ENCODE peak calls at places on chromosomes 4 and X, in ten cellular contexts. One of them, this sample, is unnamed.

GRCh38 chrX:103431316-103431715 is 55.0 kb downstream of the BEX3 start:
- DNase-seq in H54: no peak
- DNase-seq in stimulated activated CD4-positive, alpha-beta T cell treated with anti-CD3 and anti-CD28 coated beads, Interleukin-2, amount 100 ng/mL, for 48 hours: no peak
- DNase-seq in GM23338: no peak
- DNase-seq in KBM-7: no peak
- DNase-seq in naive thymus-derived CD4-positive, alpha-beta T cell: no peak
- DNase-seq in GM12892: no peak
- DNase-seq in head of caudate nucleus: no peak
- DNase-seq in naive thymus-derived CD8-positive, alpha-beta T cell: no peak
- DNase-seq in CMK: no peak
- DNase-seq in this sample: no peak

GRCh38 chr4:136329042-136329662 is 1203.1 kb downstream of the PCDH18 start:
- DNase-seq in H54: no peak
- DNase-seq in stimulated activated CD4-positive, alpha-beta T cell treated with anti-CD3 and anti-CD28 coated beads, Interleukin-2, amount 100 ng/mL, for 48 hours: no peak
- DNase-seq in GM23338: peak
- DNase-seq in KBM-7: no peak
- DNase-seq in naive thymus-derived CD4-positive, alpha-beta T cell: no peak
- DNase-seq in GM12892: no peak
- DNase-seq in head of caudate nucleus: no peak
- DNase-seq in naive thymus-derived CD8-positive, alpha-beta T cell: no peak
- DNase-seq in CMK: no peak
- DNase-seq in this sample: no peak

GRCh38 chr4:55031158-55031557 is 94.2 kb downstream of the KDR start:
- DNase-seq in H54: no peak
- DNase-seq in stimulated activated CD4-positive, alpha-beta T cell treated with anti-CD3 and anti-CD28 coated beads, Interleukin-2, amount 100 ng/mL, for 48 hours: no peak
- DNase-seq in GM23338: no peak
- DNase-seq in KBM-7: no peak
- DNase-seq in naive thymus-derived CD4-positive, alpha-beta T cell: no peak
- DNase-seq in GM12892: no peak
- DNase-seq in head of caudate nucleus: no peak
- DNase-seq in naive thymus-derived CD8-positive, alpha-beta T cell: no peak
- DNase-seq in CMK: no peak
- DNase-seq in this sample: no peak

GRCh38 chr4:25769251-25769650 is 93.5 kb downstream of the SEL1L3 start:
- DNase-seq in H54: no peak
- DNase-seq in stimulated activated CD4-positive, alpha-beta T cell treated with anti-CD3 and anti-CD28 coated beads, Interleukin-2, amount 100 ng/mL, for 48 hours: no peak
- DNase-seq in GM23338: no peak
- DNase-seq in KBM-7: no peak
- DNase-seq in naive thymus-derived CD4-positive, alpha-beta T cell: no peak
- DNase-seq in GM12892: no peak
- DNase-seq in head of caudate nucleus: no peak
- DNase-seq in naive thymus-derived CD8-positive, alpha-beta T cell: no peak
- DNase-seq in CMK: no peak
- DNase-seq in this sample: no peak

GRCh38 chr4:181971411-181971810 is 271.8 kb upstream of the TENM3 start:
- DNase-seq in H54: no peak
- DNase-seq in stimulated activated CD4-positive, alpha-beta T cell treated with anti-CD3 and anti-CD28 coated beads, Interleukin-2, amount 100 ng/mL, for 48 hours: no peak
- DNase-seq in GM23338: no peak
- DNase-seq in KBM-7: no peak
- DNase-seq in naive thymus-derived CD4-positive, alpha-beta T cell: no peak
- DNase-seq in GM12892: no peak
- DNase-seq in head of caudate nucleus: no peak
- DNase-seq in naive thymus-derived CD8-positive, alpha-beta T cell: no peak
- DNase-seq in CMK: no peak
- DNase-seq in this sample: no peak

GRCh38 chr4:110867251-110867960 is 244.5 kb upstream of the PITX2 start:
- DNase-seq in H54: no peak
- DNase-seq in stimulated activated CD4-positive, alpha-beta T cell treated with anti-CD3 and anti-CD28 coated beads, Interleukin-2, amount 100 ng/mL, for 48 hours: no peak
- DNase-seq in GM23338: no peak
- DNase-seq in KBM-7: no peak
- DNase-seq in naive thymus-derived CD4-positive, alpha-beta T cell: no peak
- DNase-seq in GM12892: no peak
- DNase-seq in head of caudate nucleus: no peak
- DNase-seq in naive thymus-derived CD8-positive, alpha-beta T cell: no peak
- DNase-seq in CMK: no peak
- DNase-seq in this sample: no peak

GRCh38 chrX:17039826-17040225 is 93.4 kb downstream of the REPS2 start:
- DNase-seq in H54: no peak
- DNase-seq in stimulated activated CD4-positive, alpha-beta T cell treated with anti-CD3 and anti-CD28 coated beads, Interleukin-2, amount 100 ng/mL, for 48 hours: no peak
- DNase-seq in GM23338: no peak
- DNase-seq in KBM-7: no peak
- DNase-seq in naive thymus-derived CD4-positive, alpha-beta T cell: no peak
- DNase-seq in GM12892: no peak
- DNase-seq in head of caudate nucleus: no peak
- DNase-seq in naive thymus-derived CD8-positive, alpha-beta T cell: no peak
- DNase-seq in CMK: no peak
- DNase-seq in this sample: no peak

GRCh38 chr4:105496899-105497298 is 23.0 kb upstream of the PPA2 start:
- DNase-seq in H54: no peak
- DNase-seq in stimulated activated CD4-positive, alpha-beta T cell treated with anti-CD3 and anti-CD28 coated beads, Interleukin-2, amount 100 ng/mL, for 48 hours: no peak
- DNase-seq in GM23338: peak
- DNase-seq in KBM-7: no peak
- DNase-seq in naive thymus-derived CD4-positive, alpha-beta T cell: no peak
- DNase-seq in GM12892: no peak
- DNase-seq in head of caudate nucleus: no peak
- DNase-seq in naive thymus-derived CD8-positive, alpha-beta T cell: no peak
- DNase-seq in CMK: no peak
- DNase-seq in this sample: no peak

GRCh38 chrX:130704053-130705038 is 198.7 kb downstream of the ENOX2 start:
- DNase-seq in H54: no peak
- DNase-seq in stimulated activated CD4-positive, alpha-beta T cell treated with anti-CD3 and anti-CD28 coated beads, Interleukin-2, amount 100 ng/mL, for 48 hours: no peak
- DNase-seq in GM23338: no peak
- DNase-seq in KBM-7: no peak
- DNase-seq in naive thymus-derived CD4-positive, alpha-beta T cell: no peak
- DNase-seq in GM12892: no peak
- DNase-seq in head of caudate nucleus: no peak
- DNase-seq in naive thymus-derived CD8-positive, alpha-beta T cell: no peak
- DNase-seq in CMK: no peak
- DNase-seq in this sample: no peak

GRCh38 chr4:125489952-125490690 is 175.4 kb downstream of the FAT4 start:
- DNase-seq in H54: no peak
- DNase-seq in stimulated activated CD4-positive, alpha-beta T cell treated with anti-CD3 and anti-CD28 coated beads, Interleukin-2, amount 100 ng/mL, for 48 hours: no peak
- DNase-seq in GM23338: no peak
- DNase-seq in KBM-7: no peak
- DNase-seq in naive thymus-derived CD4-positive, alpha-beta T cell: no peak
- DNase-seq in GM12892: no peak
- DNase-seq in head of caudate nucleus: no peak
- DNase-seq in naive thymus-derived CD8-positive, alpha-beta T cell: no peak
- DNase-seq in CMK: no peak
- DNase-seq in this sample: no peak

GRCh38 chrX:29890646-29891200 is 324.6 kb upstream of the MAGEB2 start:
- DNase-seq in H54: no peak
- DNase-seq in stimulated activated CD4-positive, alpha-beta T cell treated with anti-CD3 and anti-CD28 coated beads, Interleukin-2, amount 100 ng/mL, for 48 hours: no peak
- DNase-seq in GM23338: no peak
- DNase-seq in KBM-7: no peak
- DNase-seq in naive thymus-derived CD4-positive, alpha-beta T cell: no peak
- DNase-seq in GM12892: no peak
- DNase-seq in head of caudate nucleus: no peak
- DNase-seq in naive thymus-derived CD8-positive, alpha-beta T cell: no peak
- DNase-seq in CMK: no peak
- DNase-seq in this sample: no peak

GRCh38 chrX:20519826-20520225 is 253.1 kb upstream of the RPS6KA3 start:
- DNase-seq in H54: no peak
- DNase-seq in stimulated activated CD4-positive, alpha-beta T cell treated with anti-CD3 and anti-CD28 coated beads, Interleukin-2, amount 100 ng/mL, for 48 hours: no peak
- DNase-seq in GM23338: no peak
- DNase-seq in KBM-7: no peak
- DNase-seq in naive thymus-derived CD4-positive, alpha-beta T cell: no peak
- DNase-seq in GM12892: no peak
- DNase-seq in head of caudate nucleus: no peak
- DNase-seq in naive thymus-derived CD8-positive, alpha-beta T cell: no peak
- DNase-seq in CMK: no peak
- DNase-seq in this sample: no peak

GRCh38 chr4:182881928-182882327 is 35.3 kb downstream of the DCTD start:
- DNase-seq in H54: no peak
- DNase-seq in stimulated activated CD4-positive, alpha-beta T cell treated with anti-CD3 and anti-CD28 coated beads, Interleukin-2, amount 100 ng/mL, for 48 hours: no peak
- DNase-seq in GM23338: no peak
- DNase-seq in KBM-7: no peak
- DNase-seq in naive thymus-derived CD4-positive, alpha-beta T cell: no peak
- DNase-seq in GM12892: no peak
- DNase-seq in head of caudate nucleus: peak
- DNase-seq in naive thymus-derived CD8-positive, alpha-beta T cell: no peak
- DNase-seq in CMK: no peak
- DNase-seq in this sample: peak

GRCh38 chrX:118519411-118520205 is 24.0 kb downstream of the DOCK11 start:
- DNase-seq in H54: no peak
- DNase-seq in stimulated activated CD4-positive, alpha-beta T cell treated with anti-CD3 and anti-CD28 coated beads, Interleukin-2, amount 100 ng/mL, for 48 hours: no peak
- DNase-seq in GM23338: no peak
- DNase-seq in KBM-7: no peak
- DNase-seq in naive thymus-derived CD4-positive, alpha-beta T cell: no peak
- DNase-seq in GM12892: no peak
- DNase-seq in head of caudate nucleus: no peak
- DNase-seq in naive thymus-derived CD8-positive, alpha-beta T cell: no peak
- DNase-seq in CMK: no peak
- DNase-seq in this sample: no peak

GRCh38 chr4:156673483-156673882 is 298.1 kb downstream of the PDGFC start:
- DNase-seq in H54: no peak
- DNase-seq in stimulated activated CD4-positive, alpha-beta T cell treated with anti-CD3 and anti-CD28 coated beads, Interleukin-2, amount 100 ng/mL, for 48 hours: no peak
- DNase-seq in GM23338: no peak
- DNase-seq in KBM-7: no peak
- DNase-seq in naive thymus-derived CD4-positive, alpha-beta T cell: no peak
- DNase-seq in GM12892: no peak
- DNase-seq in head of caudate nucleus: no peak
- DNase-seq in naive thymus-derived CD8-positive, alpha-beta T cell: no peak
- DNase-seq in CMK: no peak
- DNase-seq in this sample: no peak

GRCh38 chr4:109560687-109561452 is 824 bp downstream of the MCUB start:
- DNase-seq in H54: peak
- DNase-seq in stimulated activated CD4-positive, alpha-beta T cell treated with anti-CD3 and anti-CD28 coated beads, Interleukin-2, amount 100 ng/mL, for 48 hours: peak
- DNase-seq in GM23338: peak
- DNase-seq in KBM-7: peak
- DNase-seq in naive thymus-derived CD4-positive, alpha-beta T cell: peak
- DNase-seq in GM12892: peak
- DNase-seq in head of caudate nucleus: peak
- DNase-seq in naive thymus-derived CD8-positive, alpha-beta T cell: peak
- DNase-seq in CMK: no peak
- DNase-seq in this sample: no peak

GRCh38 chr4:101604976-101605375 is 185.6 kb upstream of the BANK1 start:
- DNase-seq in H54: no peak
- DNase-seq in stimulated activated CD4-positive, alpha-beta T cell treated with anti-CD3 and anti-CD28 coated beads, Interleukin-2, amount 100 ng/mL, for 48 hours: no peak
- DNase-seq in GM23338: no peak
- DNase-seq in KBM-7: no peak
- DNase-seq in naive thymus-derived CD4-positive, alpha-beta T cell: no peak
- DNase-seq in GM12892: no peak
- DNase-seq in head of caudate nucleus: no peak
- DNase-seq in naive thymus-derived CD8-positive, alpha-beta T cell: no peak
- DNase-seq in CMK: no peak
- DNase-seq in this sample: no peak

GRCh38 chr4:88820723-88821368 is 123.2 kb upstream of the NAP1L5 start:
- DNase-seq in H54: no peak
- DNase-seq in stimulated activated CD4-positive, alpha-beta T cell treated with anti-CD3 and anti-CD28 coated beads, Interleukin-2, amount 100 ng/mL, for 48 hours: no peak
- DNase-seq in GM23338: peak
- DNase-seq in KBM-7: no peak
- DNase-seq in naive thymus-derived CD4-positive, alpha-beta T cell: no peak
- DNase-seq in GM12892: no peak
- DNase-seq in head of caudate nucleus: no peak
- DNase-seq in naive thymus-derived CD8-positive, alpha-beta T cell: no peak
- DNase-seq in CMK: no peak
- DNase-seq in this sample: no peak

GRCh38 chrX:19673334-19674040 is 158.2 kb upstream of the MAP3K15 start:
- DNase-seq in H54: no peak
- DNase-seq in stimulated activated CD4-positive, alpha-beta T cell treated with anti-CD3 and anti-CD28 coated beads, Interleukin-2, amount 100 ng/mL, for 48 hours: no peak
- DNase-seq in GM23338: no peak
- DNase-seq in KBM-7: peak
- DNase-seq in naive thymus-derived CD4-positive, alpha-beta T cell: no peak
- DNase-seq in GM12892: no peak
- DNase-seq in head of caudate nucleus: no peak
- DNase-seq in naive thymus-derived CD8-positive, alpha-beta T cell: no peak
- DNase-seq in CMK: no peak
- DNase-seq in this sample: peak

GRCh38 chr4:145153181-145153903 is 27.0 kb downstream of the OTUD4 start:
- DNase-seq in H54: no peak
- DNase-seq in stimulated activated CD4-positive, alpha-beta T cell treated with anti-CD3 and anti-CD28 coated beads, Interleukin-2, amount 100 ng/mL, for 48 hours: no peak
- DNase-seq in GM23338: no peak
- DNase-seq in KBM-7: no peak
- DNase-seq in naive thymus-derived CD4-positive, alpha-beta T cell: no peak
- DNase-seq in GM12892: no peak
- DNase-seq in head of caudate nucleus: no peak
- DNase-seq in naive thymus-derived CD8-positive, alpha-beta T cell: no peak
- DNase-seq in CMK: no peak
- DNase-seq in this sample: no peak

GRCh38 chrX:40284852-40285251 is 187.1 kb upstream of the BCOR start:
- DNase-seq in H54: no peak
- DNase-seq in stimulated activated CD4-positive, alpha-beta T cell treated with anti-CD3 and anti-CD28 coated beads, Interleukin-2, amount 100 ng/mL, for 48 hours: no peak
- DNase-seq in GM23338: no peak
- DNase-seq in KBM-7: peak
- DNase-seq in naive thymus-derived CD4-positive, alpha-beta T cell: no peak
- DNase-seq in GM12892: no peak
- DNase-seq in head of caudate nucleus: no peak
- DNase-seq in naive thymus-derived CD8-positive, alpha-beta T cell: no peak
- DNase-seq in CMK: no peak
- DNase-seq in this sample: no peak

GRCh38 chrX:56248492-56248891 is 16.3 kb downstream of the KLF8 start:
- DNase-seq in H54: no peak
- DNase-seq in stimulated activated CD4-positive, alpha-beta T cell treated with anti-CD3 and anti-CD28 coated beads, Interleukin-2, amount 100 ng/mL, for 48 hours: peak
- DNase-seq in GM23338: peak
- DNase-seq in KBM-7: peak
- DNase-seq in naive thymus-derived CD4-positive, alpha-beta T cell: peak
- DNase-seq in GM12892: no peak
- DNase-seq in head of caudate nucleus: peak
- DNase-seq in naive thymus-derived CD8-positive, alpha-beta T cell: peak
- DNase-seq in CMK: no peak
- DNase-seq in this sample: peak

GRCh38 chr4:190016369-190017289 is 10.4 kb downstream of the FRG2 start:
- DNase-seq in H54: no peak
- DNase-seq in stimulated activated CD4-positive, alpha-beta T cell treated with anti-CD3 and anti-CD28 coated beads, Interleukin-2, amount 100 ng/mL, for 48 hours: no peak
- DNase-seq in GM23338: no peak
- DNase-seq in KBM-7: no peak
- DNase-seq in naive thymus-derived CD4-positive, alpha-beta T cell: no peak
- DNase-seq in GM12892: no peak
- DNase-seq in head of caudate nucleus: no peak
- DNase-seq in naive thymus-derived CD8-positive, alpha-beta T cell: no peak
- DNase-seq in CMK: no peak
- DNase-seq in this sample: no peak

GRCh38 chrX:45900751-45901150 is 644.5 kb downstream of the ZNF674 start:
- DNase-seq in H54: no peak
- DNase-seq in stimulated activated CD4-positive, alpha-beta T cell treated with anti-CD3 and anti-CD28 coated beads, Interleukin-2, amount 100 ng/mL, for 48 hours: no peak
- DNase-seq in GM23338: no peak
- DNase-seq in KBM-7: peak
- DNase-seq in naive thymus-derived CD4-positive, alpha-beta T cell: no peak
- DNase-seq in GM12892: no peak
- DNase-seq in head of caudate nucleus: no peak
- DNase-seq in naive thymus-derived CD8-positive, alpha-beta T cell: no peak
- DNase-seq in CMK: no peak
- DNase-seq in this sample: no peak

GRCh38 chr4:106315476-106315967 is 487 bp downstream of the TBCK start:
- DNase-seq in H54: peak
- DNase-seq in stimulated activated CD4-positive, alpha-beta T cell treated with anti-CD3 and anti-CD28 coated beads, Interleukin-2, amount 100 ng/mL, for 48 hours: no peak
- DNase-seq in GM23338: no peak
- DNase-seq in KBM-7: peak
- DNase-seq in naive thymus-derived CD4-positive, alpha-beta T cell: no peak
- DNase-seq in GM12892: no peak
- DNase-seq in head of caudate nucleus: no peak
- DNase-seq in naive thymus-derived CD8-positive, alpha-beta T cell: no peak
- DNase-seq in CMK: no peak
- DNase-seq in this sample: no peak

GRCh38 chrX:48923771-48924170 is 4.9 kb upstream of the PIM2 start:
- DNase-seq in H54: no peak
- DNase-seq in stimulated activated CD4-positive, alpha-beta T cell treated with anti-CD3 and anti-CD28 coated beads, Interleukin-2, amount 100 ng/mL, for 48 hours: no peak
- DNase-seq in GM23338: no peak
- DNase-seq in KBM-7: no peak
- DNase-seq in naive thymus-derived CD4-positive, alpha-beta T cell: no peak
- DNase-seq in GM12892: no peak
- DNase-seq in head of caudate nucleus: no peak
- DNase-seq in naive thymus-derived CD8-positive, alpha-beta T cell: no peak
- DNase-seq in CMK: no peak
- DNase-seq in this sample: no peak

GRCh38 chr4:24813732-24814131 is 18.4 kb downstream of the SOD3 start:
- DNase-seq in H54: no peak
- DNase-seq in stimulated activated CD4-positive, alpha-beta T cell treated with anti-CD3 and anti-CD28 coated beads, Interleukin-2, amount 100 ng/mL, for 48 hours: no peak
- DNase-seq in GM23338: no peak
- DNase-seq in KBM-7: no peak
- DNase-seq in naive thymus-derived CD4-positive, alpha-beta T cell: no peak
- DNase-seq in GM12892: no peak
- DNase-seq in head of caudate nucleus: no peak
- DNase-seq in naive thymus-derived CD8-positive, alpha-beta T cell: no peak
- DNase-seq in CMK: no peak
- DNase-seq in this sample: no peak

GRCh38 chr4:23382880-23383279 is 507.0 kb downstream of the PPARGC1A start:
- DNase-seq in H54: no peak
- DNase-seq in stimulated activated CD4-positive, alpha-beta T cell treated with anti-CD3 and anti-CD28 coated beads, Interleukin-2, amount 100 ng/mL, for 48 hours: no peak
- DNase-seq in GM23338: no peak
- DNase-seq in KBM-7: no peak
- DNase-seq in naive thymus-derived CD4-positive, alpha-beta T cell: no peak
- DNase-seq in GM12892: no peak
- DNase-seq in head of caudate nucleus: no peak
- DNase-seq in naive thymus-derived CD8-positive, alpha-beta T cell: no peak
- DNase-seq in CMK: no peak
- DNase-seq in this sample: no peak

This sample was measured in left lobe of liver.